ENCODE peak calls at places on chromosomes 7 and 10, in seven cellular contexts. M is HCT116, J is fibroblast of lung, T is kidney, R is cardiac muscle cell, S is lung, G is mammary epithelial cell. W is an unnamed sample. For H3K4me1, the result is how much of the 10 kb centered on the place peaks cover.

GRCh38 chr7:81924494-81924893 is 154.6 kb upstream of the HGF start:
- DNase-seq in J (no peak), S (no peak), M (no peak), R (no peak), T (no peak), G (no peak), W (no peak)

GRCh38 chr10:122515588-122516231 is 44.8 kb upstream of the DMBT1 start:
- DNase-seq in T (no peak), G (peak), M (no peak), S (no peak), J (peak), R (peak), W (no peak)

GRCh38 chr10:1274098-1274745 is 218.0 kb downstream of the WDR37 start:
- DNase-seq in T (no peak), S (no peak), G (no peak), J (no peak), M (no peak), R (no peak), W (no peak)

GRCh38 chr7:151185762-151186639 is 1.0 kb downstream of the ASB10 start:
- DNase-seq in S (no peak), J (no peak), M (no peak), G (no peak), T (no peak), R (no peak), W (no peak)

GRCh38 chr10:4353964-4354363 is 472.0 kb upstream of the AKR1E2 start:
- DNase-seq in J (peak), G (peak), T (no peak), R (peak), M (peak), S (no peak), W (no peak)

GRCh38 chr10:93124580-93125318 is 51.1 kb downstream of the CYP26A1 start:
- DNase-seq in G (no peak), S (no peak), M (no peak), R (no peak), T (no peak), J (no peak), W (no peak)

GRCh38 chr7:105637755-105638154 is 56.5 kb upstream of the EFCAB10 start:
- DNase-seq in J (no peak), M (no peak), S (no peak), R (no peak), G (no peak), T (no peak), W (no peak)

GRCh38 chr7:28660132-28660531 is 247.8 kb downstream of the CREB5 start:
- DNase-seq in G (no peak), J (no peak), S (no peak), T (no peak), R (no peak), M (no peak), W (no peak)

DNA sequence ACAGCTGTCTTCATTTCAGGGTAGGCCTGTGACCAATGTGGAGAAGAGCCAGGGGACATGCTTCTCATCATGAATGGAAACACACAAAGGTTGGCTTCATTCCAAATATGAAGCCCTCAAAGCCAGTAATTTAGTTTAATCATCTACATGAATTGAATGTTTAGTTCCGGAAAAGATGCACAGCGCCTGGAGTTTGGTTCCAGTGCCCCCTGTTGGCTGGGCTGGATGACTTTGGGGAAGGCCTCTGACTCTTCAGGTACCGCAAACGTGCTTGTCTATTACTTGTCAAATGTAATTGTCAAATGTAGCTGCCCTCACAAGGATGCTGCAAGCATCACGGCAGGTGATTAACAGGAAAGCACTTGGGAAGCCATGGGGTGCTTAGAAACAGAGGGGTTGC is 130.7 kb downstream of the ADRA2A start:
- DNase-seq in R (no peak), J (no peak), S (no peak), G (no peak), T (no peak), M (no peak), W (peak)
- TF ChIP-seq CTCF in R (no peak), J (peak), S (no peak), G (no peak), T (no peak), M (peak), W (no peak)

DNA sequence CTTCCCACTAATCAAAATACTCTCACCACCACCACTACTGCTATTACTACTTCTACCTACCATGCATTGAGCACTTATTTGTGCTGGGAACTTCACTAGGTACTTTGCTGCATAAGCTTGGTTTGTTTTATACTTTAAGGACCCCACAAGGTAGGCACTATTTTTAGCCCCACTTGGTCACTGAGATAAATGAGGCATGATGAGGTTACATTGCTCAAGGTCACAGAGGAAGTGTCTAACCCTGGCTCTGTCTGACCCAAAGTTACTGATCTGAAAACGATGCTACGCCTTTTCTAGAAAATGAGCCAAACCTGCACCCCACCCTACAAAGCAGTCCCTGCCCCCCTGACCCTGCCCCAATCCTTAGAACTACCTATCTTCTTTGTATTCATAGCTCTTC is 35.6 kb downstream of the NRP1 start:
- DNase-seq in M (no peak), S (no peak), J (no peak), T (no peak), G (no peak), R (no peak), W (no peak)
- H3K27ac ChIP-seq in M (no peak), S (no peak), J (no peak), T (no peak), G (no peak), R (peak), W (peak)

DNA sequence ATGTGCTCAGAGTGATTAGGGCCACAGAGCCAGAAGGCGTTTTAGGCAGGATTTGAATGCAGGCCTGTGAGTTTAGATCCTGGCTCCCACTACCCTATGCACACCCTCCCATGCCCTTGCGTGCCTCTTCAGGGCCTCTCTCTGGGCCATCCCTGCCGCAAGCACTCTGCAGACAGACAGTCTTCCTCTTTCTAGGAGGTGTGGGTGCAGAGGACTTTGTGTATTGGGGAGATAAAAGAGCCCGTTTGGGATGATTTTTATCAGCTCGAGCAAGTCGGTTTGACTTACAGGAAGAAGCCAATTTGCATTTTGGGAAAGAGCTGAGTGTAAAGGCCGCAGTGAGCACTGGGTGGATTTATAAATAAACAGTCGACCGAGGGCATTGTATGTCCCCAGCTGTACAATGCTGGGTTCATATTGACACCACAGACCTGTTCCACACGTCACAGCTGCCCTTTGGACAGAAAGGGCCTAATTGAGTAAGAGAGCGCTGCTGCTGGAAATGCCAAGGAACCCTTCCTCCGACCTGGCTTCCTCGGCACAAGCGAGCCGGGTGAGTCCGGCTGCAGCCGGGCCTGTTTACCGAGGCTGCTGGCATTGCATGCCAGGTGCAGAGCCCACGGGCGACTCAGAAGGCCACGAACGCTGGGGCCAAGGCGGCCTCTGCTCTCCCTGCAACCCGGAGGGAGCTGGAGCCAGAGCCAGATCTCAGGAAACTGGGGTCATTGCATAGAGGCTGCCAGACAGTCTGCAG is 25.1 kb downstream of the ZMIZ1 start:
- DNase-seq in T (peak), M (no peak), S (peak), J (peak), G (no peak), R (no peak), W (no peak)
- H3K4me1 ChIP-seq in T (half or more), M (under half), S (half or more), J (under half), G (under half), R (under half), W (half or more)

DNA sequence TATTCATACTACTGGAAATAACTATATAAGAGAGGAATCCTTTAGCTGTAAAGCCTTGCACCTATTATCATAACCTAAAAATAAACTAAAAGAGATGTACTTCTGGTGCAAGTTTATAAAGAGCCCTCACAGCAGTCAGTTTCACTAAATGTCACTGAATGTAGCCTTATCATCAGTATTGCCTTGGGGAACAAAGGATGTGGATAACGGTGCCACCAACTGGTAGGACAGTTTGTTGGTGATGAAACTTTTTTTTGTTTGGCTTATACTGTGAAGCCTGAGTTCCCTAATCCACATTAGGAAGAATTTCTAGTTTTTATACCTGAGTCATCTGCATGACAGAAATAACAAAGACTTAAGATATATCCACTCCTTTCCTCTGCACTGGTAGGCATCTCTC is 117.9 kb upstream of the COL1A2 start:
- DNase-seq in S (no peak), M (no peak), G (peak), T (no peak), J (peak), R (peak), W (no peak)
- TF ChIP-seq CTCF in S (no peak), M (peak), G (peak), T (peak), J (peak), R (peak), W (no peak)

W was measured in esophagus muscularis mucosa.